ENCODE peak calls at places on chromosomes 5 and 9, in ten cellular contexts. L is activated CD8-positive, alpha-beta memory T cell treated with anti-CD3 and anti-CD28 coated beads for 24 hours; R is K562; S is M059J; H is nucleus accumbens; U is mesendoderm; Y is RPMI7951; W is omental fat pad; J is upper lobe of right lung; G is activated CD4-positive, alpha-beta memory T cell treated with anti-CD3 and anti-CD28 coated beads for 36 hours. Z is an unnamed sample.

GRCh38 chr5:14429102-14429501 is 152.5 kb upstream of the OTULINL start:
- DNase-seq in R (no peak), U (no peak), Y (no peak), G (no peak), W (no peak), S (no peak), L (no peak), H (no peak), J (no peak), Z (peak)

GRCh38 chr9:21836437-21837161 is 34.2 kb downstream of the MTAP start:
- DNase-seq in Y (peak), J (no peak), L (no peak), U (no peak), S (peak), W (no peak), G (peak), H (no peak), R (no peak), Z (no peak)

GRCh38 chr9:81826541-81826906 is 101.7 kb upstream of the SPATA31D4 start:
- DNase-seq in S (no peak), W (no peak), L (no peak), G (no peak), R (no peak), J (peak), H (peak), U (no peak), Y (peak), Z (no peak)

GRCh38 chr9:127776195-127776918 is 2.1 kb downstream of the SH2D3C start:
- DNase-seq in G (peak), R (peak), J (peak), L (peak), H (no peak), W (no peak), Y (no peak), S (no peak), U (peak), Z (peak)

GRCh38 chr5:133467325-133467700 is 145.0 kb downstream of the FSTL4 start:
- DNase-seq in R (no peak), L (no peak), Y (no peak), W (no peak), U (peak), J (no peak), S (no peak), H (no peak), G (peak), Z (peak)

GRCh38 chr5:80860934-80861613 is 99.1 kb upstream of the RASGRF2 start:
- DNase-seq in S (no peak), R (no peak), U (peak), G (no peak), J (no peak), W (no peak), L (no peak), H (no peak), Y (no peak), Z (no peak)

GRCh38 chr9:137745541-137745991 is 126.8 kb downstream of the EHMT1 start:
- DNase-seq in R (peak), H (no peak), J (no peak), Y (no peak), G (peak), U (peak), S (peak), W (no peak), L (no peak), Z (peak)

GRCh38 chr5:1744393-1745189 is 55.0 kb downstream of the MRPL36 start:
- DNase-seq in H (no peak), W (no peak), S (no peak), U (no peak), Y (no peak), R (no peak), G (peak), J (peak), L (no peak), Z (peak)